ENCODE peak calls at places on chromosomes 2 and 18, in four cellular contexts. One of them, this sample, is unnamed.

GRCh38 chr2:317501-318424 is 29.9 kb upstream of the ALKAL2 start:
- DNase-seq in DND-41: no peak
- DNase-seq in endothelial cell: no peak
- DNase-seq in neural crest cell: peak
- DNase-seq in this sample: peak

GRCh38 chr18:13220326-13220991 is 1.9 kb downstream of the LDLRAD4 start:
- DNase-seq in DND-41: no peak
- DNase-seq in endothelial cell: no peak
- DNase-seq in neural crest cell: no peak
- DNase-seq in this sample: no peak

GRCh38 chr2:127080226-127080940 is 26.6 kb downstream of the BIN1 start:
- DNase-seq in DND-41: no peak
- DNase-seq in endothelial cell: no peak
- DNase-seq in neural crest cell: no peak
- DNase-seq in this sample: no peak

GRCh38 chr18:35746826-35747339 is 165.3 kb downstream of the GALNT1 start:
- DNase-seq in DND-41: no peak
- DNase-seq in endothelial cell: no peak
- DNase-seq in neural crest cell: no peak
- DNase-seq in this sample: no peak

GRCh38 chr2:10276481-10277292 is 26.0 kb upstream of the HPCAL1 start:
- DNase-seq in DND-41: no peak
- DNase-seq in endothelial cell: no peak
- DNase-seq in neural crest cell: no peak
- DNase-seq in this sample: no peak

GRCh38 chr2:31831585-31831984 is 179.2 kb downstream of the MEMO1 start:
- DNase-seq in DND-41: no peak
- DNase-seq in endothelial cell: no peak
- DNase-seq in neural crest cell: no peak
- DNase-seq in this sample: no peak

GRCh38 chr18:2805970-2806943 is 40.5 kb upstream of the EMILIN2 start:
- DNase-seq in DND-41: no peak
- DNase-seq in endothelial cell: no peak
- DNase-seq in neural crest cell: no peak
- DNase-seq in this sample: no peak

GRCh38 chr2:217286833-217287232 is 427.0 kb upstream of the TNP1 start:
- DNase-seq in DND-41: no peak
- DNase-seq in endothelial cell: no peak
- DNase-seq in neural crest cell: no peak
- DNase-seq in this sample: no peak

GRCh38 chr2:84454581-84454980 is 4.5 kb downstream of the SUCLG1 start:
- DNase-seq in DND-41: no peak
- DNase-seq in endothelial cell: no peak
- DNase-seq in neural crest cell: no peak
- DNase-seq in this sample: no peak

GRCh38 chr2:189302274-189302948 is 122.8 kb upstream of the COL5A2 start:
- DNase-seq in DND-41: no peak
- DNase-seq in endothelial cell: no peak
- DNase-seq in neural crest cell: no peak
- DNase-seq in this sample: no peak

GRCh38 chr2:113007250-113007649 is 2.0 kb downstream of the IL36A start:
- DNase-seq in DND-41: no peak
- DNase-seq in endothelial cell: no peak
- DNase-seq in neural crest cell: no peak
- DNase-seq in this sample: no peak

This sample was measured in nephron progenitor cell.